ENCODE peak calls at places on chromosomes 6 and 20, in ten cellular contexts. One of them, this sample, is unnamed.

GRCh38 chr6:169722362-169723199 is 1.7 kb downstream of the PHF10 start:
- DNase-seq in tibial artery: peak; percentile 42
- DNase-seq in IMR-90: peak; percentile 88
- DNase-seq in lung: no peak
- DNase-seq in transverse colon: peak; percentile 54
- DNase-seq in uterus: peak; percentile 26
- DNase-seq in PC-9: peak; percentile 60
- DNase-seq in PC-3: peak; percentile 71
- DNase-seq in heart left ventricle: peak; percentile 34
- DNase-seq in DND-41: peak; percentile 47
- DNase-seq in this sample: peak; percentile 18

GRCh38 chr6:135555550-135555949 is 58.0 kb upstream of the AHI1 start:
- DNase-seq in IMR-90: no peak
- DNase-seq in PC-3: no peak
- DNase-seq in heart left ventricle: no peak
- DNase-seq in uterus: no peak
- DNase-seq in transverse colon: no peak
- DNase-seq in DND-41: no peak
- DNase-seq in lung: no peak
- DNase-seq in PC-9: no peak
- DNase-seq in tibial artery: no peak
- DNase-seq in this sample: no peak

GRCh38 chr20:6769953-6770831 is 2.7 kb downstream of the BMP2 start:
- DNase-seq in lung: peak; percentile 52
- DNase-seq in DND-41: no peak
- DNase-seq in tibial artery: peak; percentile 29
- DNase-seq in PC-3: no peak
- DNase-seq in IMR-90: no peak
- DNase-seq in PC-9: no peak
- DNase-seq in transverse colon: peak; percentile 65
- DNase-seq in uterus: peak; percentile 46
- DNase-seq in heart left ventricle: peak; percentile 62
- DNase-seq in this sample: no peak

GRCh38 chr20:5596401-5597193 is 153.6 kb upstream of the SHLD1 start:
- DNase-seq in transverse colon: no peak
- DNase-seq in DND-41: no peak
- DNase-seq in IMR-90: no peak
- DNase-seq in lung: no peak
- DNase-seq in uterus: no peak
- DNase-seq in PC-9: no peak
- DNase-seq in PC-3: no peak
- DNase-seq in heart left ventricle: no peak
- DNase-seq in tibial artery: no peak
- DNase-seq in this sample: no peak

GRCh38 chr6:1608222-1608975 is 1.3 kb upstream of the FOXC1 start:
- DNase-seq in uterus: no peak
- DNase-seq in PC-3: no peak
- DNase-seq in IMR-90: no peak
- DNase-seq in PC-9: no peak
- DNase-seq in tibial artery: no peak
- DNase-seq in heart left ventricle: no peak
- DNase-seq in transverse colon: no peak
- DNase-seq in lung: no peak
- DNase-seq in DND-41: no peak
- DNase-seq in this sample: no peak

GRCh38 chr6:32845381-32845884 is 1.6 kb upstream of the PSMB8 start:
- DNase-seq in tibial artery: no peak
- DNase-seq in IMR-90: no peak
- DNase-seq in transverse colon: peak; percentile 45
- DNase-seq in PC-9: no peak
- DNase-seq in heart left ventricle: no peak
- DNase-seq in DND-41: peak; percentile 79
- DNase-seq in uterus: no peak
- DNase-seq in lung: no peak
- DNase-seq in PC-3: no peak
- DNase-seq in this sample: no peak

GRCh38 chr20:419556-420168 is 11.6 kb downstream of the RBCK1 start:
- DNase-seq in transverse colon: peak; percentile 91
- DNase-seq in DND-41: no peak
- DNase-seq in IMR-90: no peak
- DNase-seq in PC-3: no peak
- DNase-seq in uterus: no peak
- DNase-seq in tibial artery: no peak
- DNase-seq in lung: no peak
- DNase-seq in heart left ventricle: no peak
- DNase-seq in PC-9: no peak
- DNase-seq in this sample: no peak

GRCh38 chr6:52543262-52543661 is 33.6 kb downstream of the TRAM2 start:
- DNase-seq in heart left ventricle: no peak
- DNase-seq in lung: no peak
- DNase-seq in uterus: no peak
- DNase-seq in transverse colon: no peak
- DNase-seq in DND-41: no peak
- DNase-seq in PC-3: peak; percentile 70
- DNase-seq in IMR-90: peak; percentile 68
- DNase-seq in tibial artery: no peak
- DNase-seq in PC-9: no peak
- DNase-seq in this sample: no peak

GRCh38 chr6:63941747-63942470 is 306.3 kb downstream of the PHF3 start:
- DNase-seq in tibial artery: no peak
- DNase-seq in DND-41: no peak
- DNase-seq in uterus: no peak
- DNase-seq in transverse colon: no peak
- DNase-seq in lung: no peak
- DNase-seq in IMR-90: no peak
- DNase-seq in PC-3: no peak
- DNase-seq in heart left ventricle: no peak
- DNase-seq in PC-9: no peak
- DNase-seq in this sample: no peak

GRCh38 chr6:37242429-37243052 is 15.0 kb upstream of the TBC1D22B start:
- DNase-seq in DND-41: no peak
- DNase-seq in IMR-90: peak; percentile 99
- DNase-seq in PC-3: peak; percentile 93
- DNase-seq in uterus: peak; percentile 50
- DNase-seq in transverse colon: no peak
- DNase-seq in tibial artery: peak; percentile 43
- DNase-seq in PC-9: peak; percentile 92
- DNase-seq in heart left ventricle: peak; percentile 42
- DNase-seq in lung: peak; percentile 33
- DNase-seq in this sample: peak; percentile 98

GRCh38 chr6:152398993-152399392 is 238.2 kb downstream of the SYNE1 start:
- DNase-seq in heart left ventricle: no peak
- DNase-seq in lung: no peak
- DNase-seq in uterus: no peak
- DNase-seq in transverse colon: no peak
- DNase-seq in tibial artery: no peak
- DNase-seq in PC-3: no peak
- DNase-seq in IMR-90: no peak
- DNase-seq in DND-41: no peak
- DNase-seq in PC-9: no peak
- DNase-seq in this sample: no peak

GRCh38 chr20:48701702-48702101 is 126.1 kb downstream of the PREX1 start:
- DNase-seq in uterus: no peak
- DNase-seq in transverse colon: no peak
- DNase-seq in DND-41: no peak
- DNase-seq in tibial artery: no peak
- DNase-seq in lung: no peak
- DNase-seq in IMR-90: no peak
- DNase-seq in PC-3: no peak
- DNase-seq in heart left ventricle: no peak
- DNase-seq in PC-9: no peak
- DNase-seq in this sample: no peak

GRCh38 chr20:50191566-50192363 is 1.1 kb downstream of the CEBPB start:
- DNase-seq in DND-41: peak; percentile 71
- DNase-seq in transverse colon: peak; percentile 55
- DNase-seq in uterus: peak; percentile 51
- DNase-seq in IMR-90: peak; percentile 28
- DNase-seq in PC-9: peak; percentile 50
- DNase-seq in heart left ventricle: peak; percentile 59
- DNase-seq in lung: no peak
- DNase-seq in PC-3: peak; percentile 58
- DNase-seq in tibial artery: peak; percentile 31
- DNase-seq in this sample: no peak
- TF ChIP-seq CTCF in DND-41: peak; percentile 54
- TF ChIP-seq CTCF in transverse colon: peak; percentile 29
- TF ChIP-seq CTCF in uterus: no peak
- TF ChIP-seq CTCF in IMR-90: peak; percentile 25
- TF ChIP-seq CTCF in PC-9: no peak
- TF ChIP-seq CTCF in heart left ventricle: peak; percentile 39
- TF ChIP-seq CTCF in lung: no peak
- TF ChIP-seq CTCF in PC-3: peak; percentile 31
- TF ChIP-seq CTCF in tibial artery: peak; percentile 48
- TF ChIP-seq CTCF in this sample: peak; percentile 21

GRCh38 chr20:51460569-51461265 is 81.8 kb downstream of the NFATC2 start:
- DNase-seq in DND-41: no peak
- DNase-seq in transverse colon: no peak
- DNase-seq in IMR-90: no peak
- DNase-seq in tibial artery: no peak
- DNase-seq in heart left ventricle: no peak
- DNase-seq in PC-3: no peak
- DNase-seq in PC-9: no peak
- DNase-seq in lung: no peak
- DNase-seq in uterus: no peak
- DNase-seq in this sample: no peak

GRCh38 chr20:51461306-51461705 is 81.2 kb downstream of the NFATC2 start:
- DNase-seq in heart left ventricle: no peak
- DNase-seq in DND-41: no peak
- DNase-seq in transverse colon: no peak
- DNase-seq in PC-9: no peak
- DNase-seq in lung: no peak
- DNase-seq in PC-3: no peak
- DNase-seq in IMR-90: no peak
- DNase-seq in tibial artery: no peak
- DNase-seq in uterus: no peak
- DNase-seq in this sample: no peak

GRCh38 chr20:51463560-51463959 is 79.0 kb downstream of the NFATC2 start:
- DNase-seq in uterus: no peak
- DNase-seq in PC-3: no peak
- DNase-seq in DND-41: no peak
- DNase-seq in heart left ventricle: no peak
- DNase-seq in tibial artery: no peak
- DNase-seq in lung: no peak
- DNase-seq in transverse colon: no peak
- DNase-seq in IMR-90: no peak
- DNase-seq in PC-9: no peak
- DNase-seq in this sample: no peak

GRCh38 chr20:51463998-51464397 is 78.5 kb downstream of the NFATC2 start:
- DNase-seq in PC-3: no peak
- DNase-seq in heart left ventricle: no peak
- DNase-seq in IMR-90: no peak
- DNase-seq in DND-41: no peak
- DNase-seq in uterus: no peak
- DNase-seq in tibial artery: no peak
- DNase-seq in transverse colon: no peak
- DNase-seq in lung: no peak
- DNase-seq in PC-9: no peak
- DNase-seq in this sample: no peak

DNA sequence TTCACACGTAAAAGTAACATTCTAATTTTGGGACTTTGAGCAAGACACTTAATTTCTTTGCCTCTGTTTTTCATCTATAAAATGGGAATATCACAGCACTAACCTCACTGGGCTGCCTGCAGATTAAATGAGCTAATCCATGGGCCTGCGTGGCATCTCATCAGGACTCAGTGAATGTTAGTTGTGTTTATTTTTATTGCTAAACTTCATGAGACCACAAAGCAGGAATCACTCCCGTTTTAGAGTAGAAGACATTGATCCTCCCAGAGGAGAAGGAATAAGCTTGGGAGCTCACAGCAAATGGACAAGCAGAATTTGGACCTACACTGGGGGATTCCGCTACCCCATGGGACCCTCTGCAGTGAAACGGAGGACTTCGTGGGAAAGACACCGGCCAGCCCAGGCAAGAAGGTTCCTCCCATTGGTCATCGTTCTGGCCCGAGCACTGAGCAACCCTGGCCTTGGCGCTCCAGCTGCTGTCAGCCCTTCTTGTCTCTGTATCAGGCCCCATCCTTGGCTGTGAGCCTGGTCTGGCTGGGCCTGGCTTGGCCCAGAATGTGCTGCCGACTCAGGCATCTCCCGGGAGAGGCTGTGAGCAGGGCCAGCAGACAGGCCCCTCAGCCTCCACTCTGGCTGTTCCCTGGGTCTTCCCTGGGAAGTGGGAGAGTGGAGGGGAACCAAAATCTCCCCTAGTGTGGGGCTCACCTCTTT is 79.8 kb downstream of the NFATC2 start:
- DNase-seq in PC-3: no peak
- DNase-seq in tibial artery: peak; percentile 85
- DNase-seq in uterus: peak; percentile 82
- DNase-seq in IMR-90: peak; percentile 80
- DNase-seq in DND-41: no peak
- DNase-seq in lung: peak; percentile 57
- DNase-seq in heart left ventricle: peak; percentile 91
- DNase-seq in PC-9: no peak
- DNase-seq in transverse colon: peak; percentile 55
- DNase-seq in this sample: no peak
- H3K4me3 ChIP-seq in PC-3: no peak overlapping the region
- H3K4me3 ChIP-seq in tibial artery: no peak overlapping the region
- H3K4me3 ChIP-seq in uterus: no peak overlapping the region
- H3K4me3 ChIP-seq in IMR-90: no peak overlapping the region
- H3K4me3 ChIP-seq in DND-41: no peak overlapping the region
- H3K4me3 ChIP-seq in lung: no peak overlapping the region
- H3K4me3 ChIP-seq in heart left ventricle: no peak overlapping the region
- H3K4me3 ChIP-seq in PC-9: no peak overlapping the region
- H3K4me3 ChIP-seq in transverse colon: no peak overlapping the region
- H3K4me3 ChIP-seq in this sample: no peak overlapping the region

DNA sequence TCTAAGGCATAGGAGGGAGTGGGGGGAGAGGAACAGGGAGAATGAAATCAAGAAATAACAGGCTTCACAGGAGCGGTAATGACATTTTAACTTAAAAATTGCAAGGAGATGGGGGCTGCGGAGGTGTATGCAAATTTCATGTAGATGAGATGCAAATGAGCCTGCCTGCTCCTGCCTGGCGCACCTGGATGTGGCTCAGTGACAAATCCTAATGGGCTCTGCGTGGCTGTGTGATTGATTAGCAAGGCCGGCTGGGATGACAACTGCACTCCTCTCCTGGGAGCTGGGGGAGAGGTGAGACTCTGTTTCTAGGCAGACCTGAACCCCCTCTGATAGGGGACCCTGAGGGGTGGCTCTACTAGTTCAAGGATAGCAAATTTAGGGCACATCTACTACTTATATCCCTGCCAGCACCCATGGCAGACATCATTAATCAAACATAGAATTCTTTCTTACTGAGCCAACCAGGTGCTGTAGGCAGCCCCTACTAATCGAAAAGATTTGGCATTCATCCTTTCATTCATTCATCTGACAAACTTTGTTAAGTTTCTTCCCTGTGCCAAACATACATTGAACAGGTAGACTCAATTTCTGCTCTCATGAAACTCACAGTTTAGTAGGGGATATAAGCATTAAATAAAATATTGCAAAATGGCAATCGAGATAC is 38.4 kb upstream of the TGM2 start:
- DNase-seq in PC-9: no peak
- DNase-seq in lung: no peak
- DNase-seq in transverse colon: no peak
- DNase-seq in tibial artery: peak; percentile 8
- DNase-seq in uterus: no peak
- DNase-seq in heart left ventricle: no peak
- DNase-seq in DND-41: no peak
- DNase-seq in PC-3: no peak
- DNase-seq in IMR-90: no peak
- DNase-seq in this sample: no peak
- H3K27ac ChIP-seq in PC-9: no peak overlapping the region
- H3K27ac ChIP-seq in lung: no peak overlapping the region
- H3K27ac ChIP-seq in transverse colon: no peak overlapping the region
- H3K27ac ChIP-seq in tibial artery: peak overlapping the region; percentile 39
- H3K27ac ChIP-seq in uterus: no peak overlapping the region
- H3K27ac ChIP-seq in heart left ventricle: no peak overlapping the region
- H3K27ac ChIP-seq in DND-41: no peak overlapping the region
- H3K27ac ChIP-seq in PC-3: no peak overlapping the region
- H3K27ac ChIP-seq in IMR-90: no peak overlapping the region
- H3K27ac ChIP-seq in this sample: no peak overlapping the region

GRCh38 chr20:31644701-31645100 is 7.0 kb downstream of the COX4I2 start:
- DNase-seq in uterus: no peak
- DNase-seq in lung: no peak
- DNase-seq in heart left ventricle: no peak
- DNase-seq in transverse colon: no peak
- DNase-seq in tibial artery: no peak
- DNase-seq in DND-41: no peak
- DNase-seq in PC-9: no peak
- DNase-seq in IMR-90: no peak
- DNase-seq in PC-3: no peak
- DNase-seq in this sample: no peak
- TF ChIP-seq CTCF in uterus: no peak
- TF ChIP-seq CTCF in lung: no peak
- TF ChIP-seq CTCF in heart left ventricle: no peak
- TF ChIP-seq CTCF in transverse colon: no peak
- TF ChIP-seq CTCF in tibial artery: no peak
- TF ChIP-seq CTCF in DND-41: no peak
- TF ChIP-seq CTCF in PC-9: no peak
- TF ChIP-seq CTCF in IMR-90: no peak
- TF ChIP-seq CTCF in PC-3: no peak
- TF ChIP-seq CTCF in this sample: no peak